ENCODE peak calls at places on chromosomes 6 and 20, in four cellular contexts. One of them, this sample, is unnamed.

GRCh38 chr6:156953478-156954146 is 176.4 kb downstream of the ARID1B start:
- DNase-seq in DMS 273 treated with DMSO at 0.1 percent for 48 hours: peak; percentile 69
- DNase-seq in activated naive CD8-positive, alpha-beta T cell treated with anti-CD3 and anti-CD28 coated beads, Interleukin-2, amount 50 U/mL, for 24 hours: no peak
- DNase-seq in D341Med: no peak
- DNase-seq in this sample: no peak

GRCh38 chr6:48978016-48978415 is 485.0 kb downstream of the MMUT start:
- DNase-seq in D341Med: no peak
- DNase-seq in activated naive CD8-positive, alpha-beta T cell treated with anti-CD3 and anti-CD28 coated beads, Interleukin-2, amount 50 U/mL, for 24 hours: no peak
- DNase-seq in DMS 273 treated with DMSO at 0.1 percent for 48 hours: no peak
- DNase-seq in this sample: no peak

GRCh38 chr20:48638546-48638945 is 189.3 kb downstream of the PREX1 start:
- DNase-seq in D341Med: no peak
- DNase-seq in DMS 273 treated with DMSO at 0.1 percent for 48 hours: no peak
- DNase-seq in activated naive CD8-positive, alpha-beta T cell treated with anti-CD3 and anti-CD28 coated beads, Interleukin-2, amount 50 U/mL, for 24 hours: no peak
- DNase-seq in this sample: no peak

GRCh38 chr20:13222319-13222716 is 1.2 kb downstream of the ISM1 start:
- DNase-seq in activated naive CD8-positive, alpha-beta T cell treated with anti-CD3 and anti-CD28 coated beads, Interleukin-2, amount 50 U/mL, for 24 hours: no peak
- DNase-seq in D341Med: no peak
- DNase-seq in DMS 273 treated with DMSO at 0.1 percent for 48 hours: no peak
- DNase-seq in this sample: no peak

GRCh38 chr6:149766156-149766768 is 16.7 kb downstream of the PCMT1 start:
- DNase-seq in DMS 273 treated with DMSO at 0.1 percent for 48 hours: no peak
- DNase-seq in activated naive CD8-positive, alpha-beta T cell treated with anti-CD3 and anti-CD28 coated beads, Interleukin-2, amount 50 U/mL, for 24 hours: no peak
- DNase-seq in D341Med: no peak
- DNase-seq in this sample: no peak

GRCh38 chr6:66376021-66376420 is 669.0 kb upstream of the EYS start:
- DNase-seq in D341Med: no peak
- DNase-seq in activated naive CD8-positive, alpha-beta T cell treated with anti-CD3 and anti-CD28 coated beads, Interleukin-2, amount 50 U/mL, for 24 hours: no peak
- DNase-seq in DMS 273 treated with DMSO at 0.1 percent for 48 hours: no peak
- DNase-seq in this sample: no peak

GRCh38 chr6:157089258-157089657 is 234.1 kb downstream of the TMEM242 start:
- DNase-seq in activated naive CD8-positive, alpha-beta T cell treated with anti-CD3 and anti-CD28 coated beads, Interleukin-2, amount 50 U/mL, for 24 hours: no peak
- DNase-seq in D341Med: no peak
- DNase-seq in DMS 273 treated with DMSO at 0.1 percent for 48 hours: no peak
- DNase-seq in this sample: peak; percentile 64

GRCh38 chr6:6995328-6995727 is 112.4 kb upstream of the RREB1 start:
- DNase-seq in DMS 273 treated with DMSO at 0.1 percent for 48 hours: no peak
- DNase-seq in D341Med: no peak
- DNase-seq in activated naive CD8-positive, alpha-beta T cell treated with anti-CD3 and anti-CD28 coated beads, Interleukin-2, amount 50 U/mL, for 24 hours: no peak
- DNase-seq in this sample: no peak

GRCh38 chr6:91781946-91782345 is 1195.1 kb upstream of the MAP3K7 start:
- DNase-seq in D341Med: peak; percentile 58
- DNase-seq in activated naive CD8-positive, alpha-beta T cell treated with anti-CD3 and anti-CD28 coated beads, Interleukin-2, amount 50 U/mL, for 24 hours: no peak
- DNase-seq in DMS 273 treated with DMSO at 0.1 percent for 48 hours: peak; percentile 88
- DNase-seq in this sample: no peak

GRCh38 chr6:10458287-10458686 is 43.4 kb upstream of the TFAP2A start:
- DNase-seq in DMS 273 treated with DMSO at 0.1 percent for 48 hours: no peak
- DNase-seq in D341Med: no peak
- DNase-seq in activated naive CD8-positive, alpha-beta T cell treated with anti-CD3 and anti-CD28 coated beads, Interleukin-2, amount 50 U/mL, for 24 hours: no peak
- DNase-seq in this sample: no peak

GRCh38 chr6:130946076-130946475 is 117.0 kb downstream of the EPB41L2 start:
- DNase-seq in DMS 273 treated with DMSO at 0.1 percent for 48 hours: no peak
- DNase-seq in activated naive CD8-positive, alpha-beta T cell treated with anti-CD3 and anti-CD28 coated beads, Interleukin-2, amount 50 U/mL, for 24 hours: no peak
- DNase-seq in D341Med: no peak
- DNase-seq in this sample: no peak

GRCh38 chr6:63649269-63649668 is 13.7 kb downstream of the PHF3 start:
- DNase-seq in D341Med: no peak
- DNase-seq in DMS 273 treated with DMSO at 0.1 percent for 48 hours: no peak
- DNase-seq in activated naive CD8-positive, alpha-beta T cell treated with anti-CD3 and anti-CD28 coated beads, Interleukin-2, amount 50 U/mL, for 24 hours: no peak
- DNase-seq in this sample: no peak

GRCh38 chr6:125153541-125154183 is at the start of gene TPD52L1:
- DNase-seq in D341Med: peak; percentile 89
- DNase-seq in activated naive CD8-positive, alpha-beta T cell treated with anti-CD3 and anti-CD28 coated beads, Interleukin-2, amount 50 U/mL, for 24 hours: peak; percentile 63
- DNase-seq in DMS 273 treated with DMSO at 0.1 percent for 48 hours: peak; percentile 18
- DNase-seq in this sample: peak; percentile 83

GRCh38 chr6:155466546-155466945 is 10.9 kb upstream of the NOX3 start:
- DNase-seq in D341Med: no peak
- DNase-seq in DMS 273 treated with DMSO at 0.1 percent for 48 hours: no peak
- DNase-seq in activated naive CD8-positive, alpha-beta T cell treated with anti-CD3 and anti-CD28 coated beads, Interleukin-2, amount 50 U/mL, for 24 hours: no peak
- DNase-seq in this sample: no peak

GRCh38 chr20:48015943-48016723 is 230.9 kb upstream of the SULF2 start:
- DNase-seq in DMS 273 treated with DMSO at 0.1 percent for 48 hours: no peak
- DNase-seq in D341Med: no peak
- DNase-seq in activated naive CD8-positive, alpha-beta T cell treated with anti-CD3 and anti-CD28 coated beads, Interleukin-2, amount 50 U/mL, for 24 hours: no peak
- DNase-seq in this sample: no peak

GRCh38 chr6:129342243-129342642 is 367.7 kb downstream of the ARHGAP18 start:
- DNase-seq in DMS 273 treated with DMSO at 0.1 percent for 48 hours: no peak
- DNase-seq in D341Med: no peak
- DNase-seq in activated naive CD8-positive, alpha-beta T cell treated with anti-CD3 and anti-CD28 coated beads, Interleukin-2, amount 50 U/mL, for 24 hours: no peak
- DNase-seq in this sample: no peak

GRCh38 chr20:46974669-46975434 is 80.2 kb downstream of the EYA2 start:
- DNase-seq in DMS 273 treated with DMSO at 0.1 percent for 48 hours: no peak
- DNase-seq in activated naive CD8-positive, alpha-beta T cell treated with anti-CD3 and anti-CD28 coated beads, Interleukin-2, amount 50 U/mL, for 24 hours: no peak
- DNase-seq in D341Med: no peak
- DNase-seq in this sample: no peak

GRCh38 chr6:75386050-75386770 is 101.6 kb upstream of the TMEM30A start:
- DNase-seq in activated naive CD8-positive, alpha-beta T cell treated with anti-CD3 and anti-CD28 coated beads, Interleukin-2, amount 50 U/mL, for 24 hours: no peak
- DNase-seq in D341Med: no peak
- DNase-seq in DMS 273 treated with DMSO at 0.1 percent for 48 hours: no peak
- DNase-seq in this sample: no peak

GRCh38 chr6:31736026-31736767 is at the start of gene CLIC1:
- DNase-seq in D341Med: no peak
- DNase-seq in DMS 273 treated with DMSO at 0.1 percent for 48 hours: no peak
- DNase-seq in activated naive CD8-positive, alpha-beta T cell treated with anti-CD3 and anti-CD28 coated beads, Interleukin-2, amount 50 U/mL, for 24 hours: peak; percentile 87
- DNase-seq in this sample: peak; percentile 77

GRCh38 chr6:32177788-32178546 is at the start of gene RNF5:
- DNase-seq in activated naive CD8-positive, alpha-beta T cell treated with anti-CD3 and anti-CD28 coated beads, Interleukin-2, amount 50 U/mL, for 24 hours: peak; percentile 89
- DNase-seq in D341Med: peak; percentile 91
- DNase-seq in DMS 273 treated with DMSO at 0.1 percent for 48 hours: peak; percentile 100
- DNase-seq in this sample: peak; percentile 96

GRCh38 chr6:1286972-1287600 is 24.8 kb upstream of the FOXQ1 start:
- DNase-seq in DMS 273 treated with DMSO at 0.1 percent for 48 hours: no peak
- DNase-seq in activated naive CD8-positive, alpha-beta T cell treated with anti-CD3 and anti-CD28 coated beads, Interleukin-2, amount 50 U/mL, for 24 hours: no peak
- DNase-seq in D341Med: no peak
- DNase-seq in this sample: no peak

GRCh38 chr20:44965651-44966029 is 672 bp upstream of the STK4 start:
- DNase-seq in DMS 273 treated with DMSO at 0.1 percent for 48 hours: no peak
- DNase-seq in D341Med: no peak
- DNase-seq in activated naive CD8-positive, alpha-beta T cell treated with anti-CD3 and anti-CD28 coated beads, Interleukin-2, amount 50 U/mL, for 24 hours: no peak
- DNase-seq in this sample: no peak

GRCh38 chr6:151385177-151385576 is 6.2 kb downstream of the ZBTB2 start:
- DNase-seq in DMS 273 treated with DMSO at 0.1 percent for 48 hours: no peak
- DNase-seq in D341Med: no peak
- DNase-seq in activated naive CD8-positive, alpha-beta T cell treated with anti-CD3 and anti-CD28 coated beads, Interleukin-2, amount 50 U/mL, for 24 hours: no peak
- DNase-seq in this sample: no peak

GRCh38 chr20:12984863-12985262 is 23.9 kb upstream of the SPTLC3 start:
- DNase-seq in activated naive CD8-positive, alpha-beta T cell treated with anti-CD3 and anti-CD28 coated beads, Interleukin-2, amount 50 U/mL, for 24 hours: no peak
- DNase-seq in DMS 273 treated with DMSO at 0.1 percent for 48 hours: no peak
- DNase-seq in D341Med: no peak
- DNase-seq in this sample: no peak

GRCh38 chr20:60976913-60977312 is 275.1 kb upstream of the CDH4 start:
- DNase-seq in DMS 273 treated with DMSO at 0.1 percent for 48 hours: no peak
- DNase-seq in D341Med: peak; percentile 41
- DNase-seq in activated naive CD8-positive, alpha-beta T cell treated with anti-CD3 and anti-CD28 coated beads, Interleukin-2, amount 50 U/mL, for 24 hours: no peak
- DNase-seq in this sample: no peak

GRCh38 chr6:158900614-158901312 is 81.6 kb upstream of the EZR start:
- DNase-seq in D341Med: no peak
- DNase-seq in DMS 273 treated with DMSO at 0.1 percent for 48 hours: no peak
- DNase-seq in activated naive CD8-positive, alpha-beta T cell treated with anti-CD3 and anti-CD28 coated beads, Interleukin-2, amount 50 U/mL, for 24 hours: no peak
- DNase-seq in this sample: peak; percentile 25

GRCh38 chr20:14334306-14334930 is 3.0 kb downstream of the FLRT3 start:
- DNase-seq in DMS 273 treated with DMSO at 0.1 percent for 48 hours: peak; percentile 15
- DNase-seq in D341Med: peak; percentile 42
- DNase-seq in activated naive CD8-positive, alpha-beta T cell treated with anti-CD3 and anti-CD28 coated beads, Interleukin-2, amount 50 U/mL, for 24 hours: no peak
- DNase-seq in this sample: peak; percentile 67

GRCh38 chr20:17843246-17844132 is 125.1 kb downstream of the SNX5 start:
- DNase-seq in D341Med: no peak
- DNase-seq in DMS 273 treated with DMSO at 0.1 percent for 48 hours: no peak
- DNase-seq in activated naive CD8-positive, alpha-beta T cell treated with anti-CD3 and anti-CD28 coated beads, Interleukin-2, amount 50 U/mL, for 24 hours: peak; percentile 14
- DNase-seq in this sample: no peak

GRCh38 chr6:169971171-169971861 is 219.9 kb downstream of the ERMARD start:
- DNase-seq in DMS 273 treated with DMSO at 0.1 percent for 48 hours: no peak
- DNase-seq in D341Med: no peak
- DNase-seq in activated naive CD8-positive, alpha-beta T cell treated with anti-CD3 and anti-CD28 coated beads, Interleukin-2, amount 50 U/mL, for 24 hours: no peak
- DNase-seq in this sample: peak; percentile 34

GRCh38 chr6:170137176-170137891 is 153.5 kb downstream of the DLL1 start:
- DNase-seq in DMS 273 treated with DMSO at 0.1 percent for 48 hours: no peak
- DNase-seq in D341Med: no peak
- DNase-seq in activated naive CD8-positive, alpha-beta T cell treated with anti-CD3 and anti-CD28 coated beads, Interleukin-2, amount 50 U/mL, for 24 hours: no peak
- DNase-seq in this sample: peak; percentile 43

GRCh38 chr6:133699986-133700385 is 188.9 kb upstream of the TCF21 start:
- DNase-seq in DMS 273 treated with DMSO at 0.1 percent for 48 hours: peak; percentile 68
- DNase-seq in D341Med: no peak
- DNase-seq in activated naive CD8-positive, alpha-beta T cell treated with anti-CD3 and anti-CD28 coated beads, Interleukin-2, amount 50 U/mL, for 24 hours: no peak
- DNase-seq in this sample: no peak

GRCh38 chr6:155207223-155207622 is 56.6 kb upstream of the CLDN20 start:
- DNase-seq in activated naive CD8-positive, alpha-beta T cell treated with anti-CD3 and anti-CD28 coated beads, Interleukin-2, amount 50 U/mL, for 24 hours: no peak
- DNase-seq in DMS 273 treated with DMSO at 0.1 percent for 48 hours: no peak
- DNase-seq in D341Med: no peak
- DNase-seq in this sample: no peak

GRCh38 chr6:57089265-57089664 is 723 bp upstream of the ZNF451 start:
- DNase-seq in D341Med: peak; percentile 23
- DNase-seq in DMS 273 treated with DMSO at 0.1 percent for 48 hours: no peak
- DNase-seq in activated naive CD8-positive, alpha-beta T cell treated with anti-CD3 and anti-CD28 coated beads, Interleukin-2, amount 50 U/mL, for 24 hours: no peak
- DNase-seq in this sample: no peak

GRCh38 chr6:140436023-140436811 is 1061.8 kb upstream of the CITED2 start:
- DNase-seq in D341Med: no peak
- DNase-seq in DMS 273 treated with DMSO at 0.1 percent for 48 hours: no peak
- DNase-seq in activated naive CD8-positive, alpha-beta T cell treated with anti-CD3 and anti-CD28 coated beads, Interleukin-2, amount 50 U/mL, for 24 hours: no peak
- DNase-seq in this sample: no peak

GRCh38 chr6:109079981-109080380 is 14.7 kb downstream of the SESN1 start:
- DNase-seq in activated naive CD8-positive, alpha-beta T cell treated with anti-CD3 and anti-CD28 coated beads, Interleukin-2, amount 50 U/mL, for 24 hours: no peak
- DNase-seq in D341Med: no peak
- DNase-seq in DMS 273 treated with DMSO at 0.1 percent for 48 hours: no peak
- DNase-seq in this sample: no peak

GRCh38 chr20:59472059-59472458 is 132.3 kb upstream of the PHACTR3 start:
- DNase-seq in activated naive CD8-positive, alpha-beta T cell treated with anti-CD3 and anti-CD28 coated beads, Interleukin-2, amount 50 U/mL, for 24 hours: no peak
- DNase-seq in DMS 273 treated with DMSO at 0.1 percent for 48 hours: no peak
- DNase-seq in D341Med: no peak
- DNase-seq in this sample: no peak

GRCh38 chr6:161462148-161462547 is 188.3 kb upstream of the AGPAT4 start:
- DNase-seq in activated naive CD8-positive, alpha-beta T cell treated with anti-CD3 and anti-CD28 coated beads, Interleukin-2, amount 50 U/mL, for 24 hours: no peak
- DNase-seq in DMS 273 treated with DMSO at 0.1 percent for 48 hours: no peak
- DNase-seq in D341Med: no peak
- DNase-seq in this sample: no peak

This sample was measured in ecto neural progenitor cell.